ENCODE peak calls at places on chromosomes 12 and 14, in five cellular contexts. K is ACHN; I is astrocyte; H is stimulated activated CD4-positive, alpha-beta T cell treated with anti-CD3 and anti-CD28 coated beads, Interleukin-2, amount 100 ng/mL, for 24 hours; X is RPMI7951. L is an unnamed sample.

GRCh38 chr12:40393031-40393430 is 168.2 kb downstream of the LRRK2 start:
- DNase-seq in K (no peak), H (no peak), I (no peak), X (no peak), L (no peak)

GRCh38 chr12:115160290-115161108 is 476.5 kb upstream of the TBX3 start:
- DNase-seq in X (no peak), K (no peak), I (no peak), H (no peak), L (no peak)

GRCh38 chr14:71597955-71598659 is 334.1 kb upstream of the RGS6 start:
- DNase-seq in H (no peak), X (no peak), I (no peak), K (no peak), L (no peak)

GRCh38 chr14:79767278-79767677 is 444.0 kb downstream of the DIO2 start:
- DNase-seq in H (no peak), X (no peak), K (no peak), I (no peak), L (no peak)

GRCh38 chr12:76020281-76020680 is 11.3 kb downstream of the PHLDA1 start:
- DNase-seq in X (peak), I (peak), H (peak), K (peak), L (peak)

GRCh38 chr12:685388-685787 is 22.1 kb upstream of the NINJ2 start:
- DNase-seq in I (peak), X (peak), H (peak), K (no peak), L (peak)

GRCh38 chr14:69266572-69267345 is 6.8 kb downstream of the GALNT16 start:
- DNase-seq in H (no peak), I (no peak), K (no peak), X (no peak), L (no peak)

GRCh38 chr14:73784065-73784987 is 67.3 kb upstream of the PTGR2 start:
- DNase-seq in X (peak), H (no peak), I (peak), K (no peak), L (no peak)

GRCh38 chr12:3295648-3296408 is 195.2 kb upstream of the PRMT8 start:
- DNase-seq in I (peak), H (no peak), X (peak), K (no peak), L (no peak)

GRCh38 chr14:75794615-75795038 is 133.6 kb downstream of the TTLL5 start:
- DNase-seq in H (no peak), X (peak), I (peak), K (peak), L (peak)

GRCh38 chr12:40515041-40515825 is 177.0 kb upstream of the CNTN1 start:
- DNase-seq in H (no peak), I (peak), K (no peak), X (no peak), L (no peak)

GRCh38 chr14:95531473-95531872 is 3.4 kb upstream of the GLRX5 start:
- DNase-seq in H (no peak), X (no peak), K (no peak), I (peak), L (peak)

GRCh38 chr12:11771895-11772502 is 122.5 kb downstream of the ETV6 start:
- DNase-seq in X (no peak), H (no peak), I (peak), K (peak), L (peak)

GRCh38 chr14:55974046-55974582 is 144.1 kb upstream of the PELI2 start:
- DNase-seq in H (no peak), K (no peak), I (peak), X (peak), L (peak)

GRCh38 chr12:93960521-93960920 is 187.9 kb upstream of the PLXNC1 start:
- DNase-seq in X (peak), I (peak), K (no peak), H (no peak), L (no peak)

GRCh38 chr14:76040704-76041103 is 55.1 kb downstream of the IFT43 start:
- DNase-seq in H (no peak), I (no peak), X (no peak), K (no peak), L (no peak)

GRCh38 chr14:81193924-81194633 is 26.7 kb downstream of the GTF2A1 start:
- DNase-seq in X (no peak), K (no peak), H (no peak), I (no peak), L (no peak)

GRCh38 chr12:104929926-104930325 is 28.2 kb downstream of the SLC41A2 start:
- DNase-seq in K (no peak), X (no peak), H (no peak), I (no peak), L (no peak)

GRCh38 chr12:19576421-19576925 is 137.2 kb downstream of the AEBP2 start:
- DNase-seq in H (no peak), K (no peak), X (no peak), I (no peak), L (no peak)

GRCh38 chr12:14849664-14850063 is 6.3 kb upstream of the ART4 start:
- DNase-seq in K (no peak), I (peak), X (peak), H (no peak), L (peak)

GRCh38 chr14:92783813-92784431 is 10.2 kb upstream of the GOLGA5 start:
- DNase-seq in H (no peak), I (peak), X (peak), K (peak), L (peak)

GRCh38 chr14:67221248-67221981 is 19.8 kb upstream of the PALS1 start:
- DNase-seq in K (peak), H (no peak), X (peak), I (peak), L (peak)

GRCh38 chr12:11707535-11707934 is 58.1 kb downstream of the ETV6 start:
- DNase-seq in H (no peak), X (no peak), K (no peak), I (no peak), L (no peak)

GRCh38 chr12:65765436-65765813 is 58.9 kb upstream of the HMGA2 start:
- DNase-seq in X (peak), H (no peak), K (peak), I (peak), L (peak)

GRCh38 chr12:70258605-70259403 is 15.6 kb downstream of the CNOT2 start:
- DNase-seq in H (no peak), X (peak), I (no peak), K (no peak), L (no peak)

GRCh38 chr14:46663382-46663781 is 11.8 kb upstream of the RPL10L start:
- DNase-seq in I (no peak), K (no peak), H (no peak), X (no peak), L (no peak)

GRCh38 chr12:49342914-49343731 is 3.6 kb upstream of the DNAJC22 start:
- DNase-seq in I (no peak), H (peak), X (no peak), K (no peak), L (no peak)

GRCh38 chr14:106578479-106578878 is 1052.1 kb downstream of the TMEM121 start:
- DNase-seq in I (no peak), H (no peak), K (no peak), X (no peak), L (no peak)

L was measured in brain microvascular endothelial cell.